ENCODE peak calls at places on chromosomes 16 and 17, in seven cellular contexts. E is thoracic aorta; P is CD4-positive, alpha-beta memory T cell; Z is psoas muscle; A is K562; Q is AG04450; I is CD8-positive, alpha-beta T cell. R is an unnamed sample.

GRCh38 chr17:49554694-49555494 is 20.8 kb upstream of the NXPH3 start:
- DNase-seq in E (no peak), P (no peak), Z (no peak), A (no peak), Q (no peak), I (no peak), R (no peak)

GRCh38 chr16:67928561-67929364 is 2.9 kb downstream of the CTRL start:
- DNase-seq in E (no peak), P (peak), Z (peak), A (peak), Q (no peak), I (peak), R (peak)

GRCh38 chr17:4678448-4679026 is 25.4 kb downstream of the PELP1 start:
- DNase-seq in E (no peak), P (no peak), Z (no peak), A (peak), Q (peak), I (no peak), R (no peak)

GRCh38 chr17:2386400-2387085 is 14.3 kb downstream of the MNT start:
- DNase-seq in E (no peak), P (no peak), Z (peak), A (no peak), Q (no peak), I (no peak), R (no peak)

GRCh38 chr17:66241839-66242238 is 12.6 kb upstream of the APOH start:
- DNase-seq in E (no peak), P (no peak), Z (no peak), A (no peak), Q (no peak), I (no peak), R (no peak)

GRCh38 chr16:87185313-87185712 is 131.9 kb downstream of the C16orf95 start:
- DNase-seq in E (no peak), P (no peak), Z (no peak), A (no peak), Q (no peak), I (no peak), R (no peak)

GRCh38 chr17:35074711-35075707 is 11.5 kb upstream of the RFFL start:
- DNase-seq in E (no peak), P (no peak), Z (no peak), A (no peak), Q (no peak), I (no peak), R (no peak)

GRCh38 chr17:42059815-42060214 is 9.4 kb upstream of the C17orf113 start:
- DNase-seq in E (no peak), P (no peak), Z (no peak), A (no peak), Q (no peak), I (no peak), R (no peak)

GRCh38 chr17:61495161-61495857 is 43.1 kb downstream of the TBX4 start:
- DNase-seq in E (no peak), P (no peak), Z (no peak), A (peak), Q (no peak), I (no peak), R (no peak)

GRCh38 chr16:24302636-24303035 is 46.5 kb downstream of the CACNG3 start:
- DNase-seq in E (no peak), P (no peak), Z (no peak), A (no peak), Q (no peak), I (no peak), R (no peak)

GRCh38 chr17:42521666-42522262 is 14.3 kb upstream of the NAGLU start:
- DNase-seq in E (no peak), P (no peak), Z (no peak), A (no peak), Q (no peak), I (no peak), R (peak)

GRCh38 chr17:78358538-78359215 is 1.2 kb downstream of the SOCS3 start:
- DNase-seq in E (no peak), P (no peak), Z (no peak), A (peak), Q (no peak), I (no peak), R (peak)

GRCh38 chr17:6669479-6670212 is 18.1 kb downstream of the C17orf100 start:
- DNase-seq in E (no peak), P (no peak), Z (no peak), A (no peak), Q (no peak), I (no peak), R (no peak)

GRCh38 chr17:58710948-58711552 is 18.6 kb downstream of the RAD51C start:
- DNase-seq in E (no peak), P (peak), Z (no peak), A (peak), Q (peak), I (no peak), R (no peak)

GRCh38 chr17:14084955-14085354 is 15.7 kb downstream of the COX10 start:
- DNase-seq in E (no peak), P (no peak), Z (no peak), A (no peak), Q (no peak), I (no peak), R (no peak)

GRCh38 chr17:40343126-40344119 is 21.1 kb downstream of the GJD3 start:
- DNase-seq in E (no peak), P (no peak), Z (no peak), A (no peak), Q (no peak), I (no peak), R (peak)

GRCh38 chr16:14600164-14600563 is 29.9 kb downstream of the PARN start:
- DNase-seq in E (no peak), P (peak), Z (no peak), A (peak), Q (no peak), I (no peak), R (no peak)

GRCh38 chr17:62807812-62808575 is at the start of gene MARCHF10:
- DNase-seq in E (no peak), P (no peak), Z (no peak), A (peak), Q (no peak), I (no peak), R (peak)

GRCh38 chr17:62780273-62780672 is 27.8 kb downstream of the MARCHF10 start:
- DNase-seq in E (peak), P (no peak), Z (peak), A (no peak), Q (no peak), I (no peak), R (no peak)

GRCh38 chr16:10368984-10369551 is 16.8 kb upstream of the ATF7IP2 start:
- DNase-seq in E (no peak), P (no peak), Z (no peak), A (peak), Q (no peak), I (no peak), R (no peak)

GRCh38 chr17:48611681-48612455 is 1.1 kb upstream of the HOXB7 start:
- DNase-seq in E (no peak), P (no peak), Z (no peak), A (no peak), Q (no peak), I (no peak), R (no peak)

GRCh38 chr17:58303981-58304734 is 23.4 kb upstream of the MPO start:
- DNase-seq in E (no peak), P (peak), Z (no peak), A (peak), Q (no peak), I (peak), R (no peak)

GRCh38 chr17:5785343-5785742 is 201.0 kb upstream of the NLRP1 start:
- DNase-seq in E (no peak), P (no peak), Z (no peak), A (no peak), Q (no peak), I (no peak), R (no peak)

GRCh38 chr17:44627513-44627912 is 28.8 kb upstream of the MEIOC start:
- DNase-seq in E (no peak), P (no peak), Z (no peak), A (no peak), Q (no peak), I (no peak), R (no peak)

GRCh38 chr16:78556421-78556820 is 457.0 kb downstream of the WWOX start:
- DNase-seq in E (no peak), P (no peak), Z (no peak), A (no peak), Q (no peak), I (no peak), R (no peak)

GRCh38 chr16:70271696-70272095 is 17.6 kb downstream of the AARS1 start:
- DNase-seq in E (no peak), P (no peak), Z (no peak), A (no peak), Q (no peak), I (no peak), R (no peak)

GRCh38 chr17:68972119-68972704 is 17.0 kb upstream of the ABCA8 start:
- DNase-seq in E (no peak), P (no peak), Z (no peak), A (peak), Q (no peak), I (no peak), R (peak)

GRCh38 chr16:81005644-81006471 is 827 bp downstream of the CMC2 start:
- DNase-seq in E (no peak), P (no peak), Z (no peak), A (peak), Q (no peak), I (no peak), R (peak)

GRCh38 chr17:19386276-19386863 is 620 bp downstream of the MFAP4 start:
- DNase-seq in E (no peak), P (no peak), Z (peak), A (no peak), Q (peak), I (no peak), R (peak)

GRCh38 chr17:32664936-32665583 is 178.3 kb downstream of the CDK5R1 start:
- DNase-seq in E (no peak), P (no peak), Z (no peak), A (no peak), Q (no peak), I (no peak), R (no peak)

GRCh38 chr16:76464973-76465620 is 187.9 kb downstream of the CNTNAP4 start:
- DNase-seq in E (no peak), P (no peak), Z (no peak), A (no peak), Q (no peak), I (no peak), R (no peak)

GRCh38 chr17:33686171-33686570 is 393.1 kb upstream of the ASIC2 start:
- DNase-seq in E (no peak), P (no peak), Z (no peak), A (peak), Q (no peak), I (no peak), R (no peak)

GRCh38 chr16:1375298-1375640 is 23.5 kb downstream of the GNPTG start:
- DNase-seq in E (no peak), P (no peak), Z (no peak), A (no peak), Q (no peak), I (no peak), R (no peak)

GRCh38 chr16:50315346-50315997 is 49.1 kb downstream of the ADCY7 start:
- DNase-seq in E (no peak), P (no peak), Z (peak), A (no peak), Q (no peak), I (no peak), R (peak)
- H3K27ac ChIP-seq in E (no peak), P (no peak), Z (no peak), A (no peak), Q (no peak), I (no peak), R (peak)

GRCh38 chr16:66507731-66508239 is 42.1 kb downstream of the TK2 start:
- DNase-seq in E (no peak), P (no peak), Z (no peak), A (no peak), Q (no peak), I (no peak), R (no peak)
- H3K27ac ChIP-seq in E (peak), P (no peak), Z (no peak), A (no peak), Q (no peak), I (no peak), R (no peak)

DNA sequence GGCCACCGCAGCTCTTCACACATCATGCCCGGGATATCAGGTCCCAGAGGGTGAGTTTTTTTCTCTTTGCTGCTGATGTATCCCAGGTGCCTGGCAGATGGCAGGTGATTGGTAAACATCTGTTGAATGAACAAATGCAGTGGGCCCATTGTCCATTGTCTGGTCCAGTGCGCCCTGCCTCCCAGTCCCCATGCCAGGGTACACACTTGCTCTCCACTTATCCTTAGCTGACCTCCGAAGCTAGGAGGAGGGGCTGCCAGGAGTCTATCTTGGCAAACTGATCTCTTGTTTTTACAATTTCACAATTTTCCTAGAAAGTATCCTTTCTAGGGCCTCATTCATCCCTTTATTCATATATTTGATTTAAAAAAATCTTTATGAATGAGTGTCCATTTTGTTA is 196.0 kb downstream of the RAB11FIP4 start:
- DNase-seq in E (no peak), P (no peak), Z (no peak), A (no peak), Q (no peak), I (no peak), R (no peak)
- H3K27ac ChIP-seq in E (peak), P (no peak), Z (no peak), A (no peak), Q (no peak), I (no peak), R (no peak)

GRCh38 chr16:53081032-53081424 is 26.2 kb downstream of the CHD9 start:
- DNase-seq in E (no peak), P (no peak), Z (no peak), A (no peak), Q (no peak), I (no peak), R (no peak)
- H3K27ac ChIP-seq in E (peak), P (no peak), Z (peak), A (no peak), Q (peak), I (no peak), R (peak)

DNA sequence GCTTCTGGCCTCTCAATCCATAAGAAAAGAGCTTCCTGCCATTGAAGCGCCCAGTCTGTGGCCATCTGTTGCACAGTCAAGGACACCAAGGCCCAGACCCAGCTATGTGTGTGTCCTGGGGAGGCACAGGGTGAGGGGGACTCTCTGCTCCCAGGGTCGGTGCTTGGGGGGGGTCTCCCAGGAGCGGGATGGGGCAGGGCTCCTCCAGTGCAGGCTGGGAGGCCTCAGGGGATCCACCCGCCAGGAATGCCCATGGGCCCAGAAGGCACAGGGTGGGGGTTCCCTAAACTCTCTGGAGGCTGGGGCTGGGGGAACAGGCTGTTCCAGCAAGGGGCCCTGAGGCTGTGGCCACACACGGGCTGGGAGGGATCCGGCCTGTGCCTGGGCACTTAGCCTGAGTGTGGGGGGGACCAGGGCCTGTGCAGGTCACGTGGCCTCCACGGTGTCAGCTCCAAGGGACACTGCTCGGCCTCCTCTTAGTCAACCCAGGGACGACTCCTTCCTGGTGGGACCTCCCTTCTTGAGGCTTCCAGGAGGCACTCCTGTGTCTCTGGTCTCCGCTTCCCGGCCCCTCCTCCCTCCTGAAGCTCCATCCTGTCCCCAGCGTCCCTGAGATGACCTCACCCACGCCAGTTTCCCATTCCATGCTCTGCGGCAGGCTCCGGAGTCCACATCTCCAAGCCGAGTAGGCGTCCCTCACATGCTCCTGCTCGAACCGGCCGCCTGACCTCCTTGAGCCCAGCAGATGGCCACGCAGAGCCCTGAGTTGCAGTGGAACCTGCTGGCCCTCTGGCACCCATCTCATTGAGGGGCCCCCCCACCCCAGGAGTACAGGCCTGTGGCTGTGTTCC is 23.1 kb upstream of the BAHCC1 start:
- DNase-seq in E (no peak), P (no peak), Z (peak), A (peak), Q (no peak), I (no peak), R (peak)
- H3K27ac ChIP-seq in E (no peak), P (no peak), Z (peak), A (no peak), Q (no peak), I (no peak), R (peak)

GRCh38 chr17:37605081-37605480 is 4.1 kb downstream of the SYNRG start:
- DNase-seq in E (no peak), P (no peak), Z (no peak), A (no peak), Q (no peak), I (no peak), R (no peak)
- H3K27ac ChIP-seq in E (no peak), P (peak), Z (no peak), A (no peak), Q (no peak), I (peak), R (no peak)

DNA sequence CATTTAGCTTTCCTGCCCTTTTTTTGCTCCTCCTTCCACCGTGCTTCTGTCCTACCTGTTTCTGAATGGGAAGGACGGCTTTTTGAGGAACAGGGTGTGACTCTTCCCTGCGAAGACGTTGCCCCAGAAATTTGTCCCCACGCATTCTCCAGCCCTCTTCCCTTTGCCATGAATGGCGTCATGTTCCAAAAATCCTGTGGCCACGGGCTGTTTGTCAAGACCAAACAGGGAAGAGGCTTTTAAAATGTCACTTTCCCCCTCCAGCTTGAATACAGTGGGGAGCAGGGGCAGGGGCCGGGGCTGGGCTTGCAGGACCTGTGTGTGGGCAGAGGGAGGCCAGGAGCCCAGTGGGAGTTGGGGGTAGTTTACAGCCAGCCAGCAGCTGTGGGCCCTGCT is 13.9 kb downstream of the MPRIP start:
- DNase-seq in E (no peak), P (no peak), Z (peak), A (no peak), Q (no peak), I (no peak), R (peak)
- H3K27ac ChIP-seq in E (peak), P (no peak), Z (peak), A (no peak), Q (no peak), I (no peak), R (peak)